ENCODE peak calls at places on chromosome 10, in ten cellular contexts. B is colonic mucosa, N is ovary, Z is gastrocnemius medialis, S is right atrium auricular region, W is GM23338, E is BJ, K is mesothelial cell of epicardium, H is GM13976, C is D721Med. Y is an unnamed sample.

GRCh38 chr10:74418285-74418872 is 267.4 kb downstream of the ADK start:
- DNase-seq in C (no peak), N (no peak), H (no peak), S (no peak), W (peak), Z (no peak), K (no peak), E (no peak), B (no peak), Y (no peak)

GRCh38 chr10:67697646-67698245 is 1.8 kb upstream of the CTNNA3 start:
- DNase-seq in W (peak), C (peak), S (no peak), E (no peak), N (no peak), Z (no peak), H (peak), K (no peak), B (peak), Y (peak)

GRCh38 chr10:88728107-88728763 is 22.2 kb downstream of the LIPK start:
- DNase-seq in H (peak), C (no peak), Z (no peak), W (peak), E (no peak), N (no peak), B (peak), K (no peak), S (no peak), Y (no peak)

GRCh38 chr10:57249615-57250281 is 888.7 kb upstream of the ZWINT start:
- DNase-seq in E (no peak), Z (no peak), H (no peak), N (no peak), W (no peak), S (no peak), C (no peak), K (no peak), B (no peak), Y (no peak)

GRCh38 chr10:31314256-31315183 is 4.5 kb upstream of the ZEB1 start:
- DNase-seq in B (no peak), K (no peak), Z (no peak), W (peak), N (no peak), C (no peak), E (no peak), S (no peak), H (no peak), Y (no peak)

GRCh38 chr10:110354322-110354766 is 49.6 kb upstream of the SMNDC1 start:
- DNase-seq in H (peak), E (no peak), W (peak), C (no peak), S (peak), K (peak), B (peak), N (peak), Z (no peak), Y (peak)

GRCh38 chr10:13784067-13784466 is 197.3 kb downstream of the PRPF18 start:
- DNase-seq in B (no peak), W (peak), K (no peak), C (no peak), H (peak), N (no peak), S (no peak), E (no peak), Z (no peak), Y (peak)

GRCh38 chr10:62475531-62475930 is 101.4 kb downstream of the ZNF365 start:
- DNase-seq in B (no peak), E (no peak), Z (no peak), H (no peak), S (no peak), K (no peak), C (no peak), W (no peak), N (no peak), Y (no peak)

GRCh38 chr10:77618117-77618516 is 19.5 kb downstream of the KCNMA1 start:
- DNase-seq in S (no peak), E (no peak), K (no peak), N (no peak), H (no peak), C (no peak), B (no peak), Z (no peak), W (no peak), Y (no peak)

GRCh38 chr10:28822719-28823464 is 145.6 kb downstream of the BAMBI start:
- DNase-seq in E (no peak), W (no peak), H (no peak), C (no peak), Z (no peak), S (no peak), N (no peak), B (peak), K (no peak), Y (no peak)

GRCh38 chr10:60048146-60048545 is 141.8 kb upstream of the CCDC6 start:
- DNase-seq in N (no peak), Z (no peak), K (no peak), E (no peak), H (no peak), C (no peak), W (peak), S (no peak), B (peak), Y (no peak)

GRCh38 chr10:79930751-79931150 is 18.2 kb downstream of the SFTPD start:
- DNase-seq in S (no peak), N (no peak), B (no peak), H (no peak), W (no peak), Z (no peak), C (no peak), K (no peak), E (no peak), Y (no peak)

GRCh38 chr10:44706745-44707144 is 204.4 kb upstream of the TMEM72 start:
- DNase-seq in B (no peak), N (no peak), K (no peak), Z (no peak), E (peak), S (no peak), W (no peak), H (no peak), C (no peak), Y (no peak)

GRCh38 chr10:8225232-8225631 is 170.7 kb downstream of the GATA3 start:
- DNase-seq in H (no peak), N (no peak), C (no peak), E (no peak), K (no peak), B (no peak), S (no peak), W (no peak), Z (no peak), Y (no peak)

GRCh38 chr10:14405076-14406065 is 74.6 kb upstream of the FRMD4A start:
- DNase-seq in H (no peak), K (no peak), B (no peak), Z (no peak), W (no peak), E (peak), S (no peak), N (no peak), C (no peak), Y (no peak)

GRCh38 chr10:27192284-27192683 is 37.1 kb downstream of the MASTL start:
- DNase-seq in Z (peak), W (no peak), E (peak), H (no peak), B (no peak), K (no peak), S (no peak), N (no peak), C (no peak), Y (no peak)

GRCh38 chr10:22245567-22245966 is 27.8 kb upstream of the EBLN1 start:
- DNase-seq in S (no peak), W (peak), E (no peak), Z (no peak), K (no peak), C (no peak), B (no peak), H (no peak), N (no peak), Y (no peak)

GRCh38 chr10:78301891-78302738 is 268.5 kb downstream of the RPS24 start:
- DNase-seq in S (peak), Z (no peak), N (no peak), W (peak), E (no peak), K (no peak), B (peak), C (no peak), H (no peak), Y (peak)

DNA sequence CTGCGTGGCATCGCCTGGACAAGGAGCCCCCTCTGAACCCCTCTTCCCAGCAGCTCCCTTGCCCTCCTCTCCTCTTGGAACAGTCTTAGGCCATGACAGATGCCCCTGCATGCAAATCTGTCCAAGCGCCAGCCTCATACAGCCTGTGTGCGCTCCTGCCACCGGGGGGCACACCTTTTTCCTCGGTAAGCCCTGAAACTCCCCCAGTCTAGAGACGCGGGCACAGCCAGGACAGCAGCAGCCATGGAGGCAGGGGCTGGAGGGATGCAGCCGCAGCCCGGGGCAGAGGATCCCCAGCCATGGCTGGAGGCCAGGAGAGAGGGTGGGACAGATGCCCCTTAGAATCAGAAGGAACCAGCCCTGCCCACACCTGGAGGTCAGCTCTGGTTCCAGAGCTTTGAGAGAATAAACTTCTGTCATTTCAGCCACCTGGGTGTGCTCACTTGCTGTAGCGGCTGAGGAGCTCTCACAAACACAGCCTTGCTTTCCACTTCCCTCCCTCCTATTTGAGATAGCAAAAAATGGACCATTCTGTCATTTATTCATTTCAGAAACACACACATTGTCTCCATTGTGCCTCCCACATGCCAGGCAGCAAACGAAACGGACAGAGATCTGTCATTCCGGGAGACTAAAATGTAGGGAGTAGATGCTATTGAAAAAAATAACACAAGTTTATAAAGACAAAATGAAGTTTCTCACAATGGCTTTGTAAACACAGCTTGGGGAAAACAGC is 241.5 kb downstream of the WDR37 start:
- DNase-seq in W (peak), B (no peak), Z (no peak), K (no peak), H (no peak), N (no peak), E (no peak), S (no peak), C (no peak), Y (no peak)
- TF ChIP-seq CTCF in W (peak), B (no peak), Z (no peak), K (no peak), H (no peak), N (no peak), E (no peak), S (no peak), C (no peak), Y (no peak)

GRCh38 chr10:106567629-106568028 is 596.9 kb downstream of the SORCS1 start:
- DNase-seq in E (no peak), Z (no peak), B (no peak), N (no peak), S (no peak), H (no peak), W (no peak), C (no peak), K (no peak), Y (no peak)

GRCh38 chr10:106576534-106576933 is 588.0 kb downstream of the SORCS1 start:
- DNase-seq in C (no peak), S (no peak), W (no peak), N (no peak), E (no peak), K (no peak), B (no peak), H (no peak), Z (no peak), Y (peak)

GRCh38 chr10:106566871-106567270 is 597.6 kb downstream of the SORCS1 start:
- DNase-seq in W (no peak), C (no peak), E (no peak), Z (no peak), B (no peak), K (no peak), H (no peak), S (no peak), N (no peak), Y (no peak)

GRCh38 chr10:106573106-106573505 is 591.4 kb downstream of the SORCS1 start:
- DNase-seq in H (no peak), N (no peak), C (no peak), Z (no peak), E (no peak), K (no peak), S (no peak), W (no peak), B (no peak), Y (no peak)

GRCh38 chr10:106571216-106571954 is 593.1 kb downstream of the SORCS1 start:
- DNase-seq in W (peak), H (no peak), C (no peak), B (no peak), Z (no peak), K (no peak), E (no peak), N (no peak), S (no peak), Y (peak)
- TF ChIP-seq CTCF in W (peak), H (peak), C (peak), B (no peak), Z (no peak), K (peak), E (peak), N (no peak), S (peak), Y (no peak)

GRCh38 chr10:90865400-90865799 is 6.4 kb upstream of the RPP30 start:
- DNase-seq in B (no peak), S (no peak), C (no peak), E (no peak), W (peak), N (no peak), Z (no peak), K (no peak), H (no peak), Y (no peak)
- TF ChIP-seq CTCF in B (no peak), S (peak), C (peak), E (peak), W (peak), N (no peak), Z (no peak), K (peak), H (peak), Y (no peak)

GRCh38 chr10:3902809-3903410 is 117.9 kb upstream of the KLF6 start:
- DNase-seq in H (no peak), N (no peak), S (no peak), B (no peak), C (no peak), E (no peak), W (no peak), Z (no peak), K (no peak), Y (no peak)
- TF ChIP-seq CTCF in H (no peak), N (no peak), S (no peak), B (no peak), C (no peak), E (no peak), W (no peak), Z (no peak), K (no peak), Y (no peak)

DNA sequence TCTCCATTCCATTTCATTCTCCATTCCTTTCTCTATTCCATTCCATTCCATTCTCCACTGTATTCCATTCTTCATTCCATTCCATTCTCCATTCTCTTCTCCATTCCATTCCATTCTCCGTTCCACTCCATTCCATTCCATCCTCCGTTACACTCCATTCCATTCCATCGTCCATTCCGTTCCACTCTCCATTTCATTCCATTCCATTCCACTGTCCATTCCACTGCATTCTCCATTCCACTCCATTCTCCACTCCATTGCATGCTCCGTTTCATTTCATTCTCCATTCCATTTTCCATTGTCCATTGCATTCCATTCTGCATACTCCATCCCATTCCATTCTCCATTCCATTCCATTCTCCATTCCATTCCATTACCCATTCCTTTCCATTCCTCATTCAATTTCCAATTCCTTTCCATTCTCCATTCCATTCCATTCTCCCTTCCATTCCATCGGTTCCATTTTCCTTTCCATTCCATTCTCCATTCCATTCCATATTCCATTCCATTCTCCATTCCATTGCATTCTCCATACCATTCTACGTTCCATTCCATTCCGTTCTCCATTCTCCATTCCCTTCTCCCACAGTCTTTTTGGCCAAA is 78.3 kb downstream of the NSUN6 start:
- DNase-seq in Z (no peak), S (no peak), B (no peak), W (no peak), H (no peak), C (no peak), N (no peak), E (no peak), K (no peak), Y (no peak)
- TF ChIP-seq CTCF in Z (no peak), S (no peak), B (no peak), W (no peak), H (no peak), C (no peak), N (no peak), E (no peak), K (no peak), Y (no peak)

GRCh38 chr10:48309711-48310226 is 3.3 kb downstream of the MAPK8 start:
- DNase-seq in E (no peak), Z (no peak), W (no peak), S (no peak), B (no peak), H (peak), K (no peak), N (no peak), C (no peak), Y (peak)
- TF ChIP-seq CTCF in E (peak), Z (no peak), W (peak), S (peak), B (peak), H (no peak), K (no peak), N (no peak), C (peak), Y (no peak)

GRCh38 chr10:90745565-90745964 is 112.3 kb downstream of the HTR7 start:
- DNase-seq in W (no peak), K (no peak), Z (no peak), H (no peak), S (no peak), B (no peak), N (no peak), E (no peak), C (no peak), Y (no peak)
- TF ChIP-seq CTCF in W (no peak), K (no peak), Z (no peak), H (no peak), S (no peak), B (no peak), N (no peak), E (no peak), C (no peak), Y (no peak)